ENCODE peak calls at places on chromosomes 5 and 9, in ten cellular contexts. One of them, this sample, is unnamed.
A peak's percentile ranks its signal among the peaks of the same experiment; 100 is the strongest.

GRCh38 chr9:21677834-21678233 is 124.6 kb upstream of the MTAP start:
- DNase-seq in GF-D8: no peak
- DNase-seq in posterior cingulate gyrus: no peak
- DNase-seq in left cardiac atrium: no peak
- DNase-seq in psoas muscle: no peak
- DNase-seq in kidney tubule cell: peak; percentile 80
- DNase-seq in HCEC 1CT: peak; percentile 96
- DNase-seq in colonic mucosa: no peak
- DNase-seq in dermis microvascular lymphatic vessel endothelial cell: peak; percentile 71
- DNase-seq in activated T-cell treated with anti-CD3 and anti-CD28 coated beads, Interleukin-2, amount 50 U/mL, for 72 hours: no peak
- DNase-seq in this sample: peak; percentile 17

GRCh38 chr5:96431376-96432244 is 1.4 kb downstream of the PCSK1 start:
- DNase-seq in GF-D8: no peak
- DNase-seq in dermis microvascular lymphatic vessel endothelial cell: no peak
- DNase-seq in left cardiac atrium: peak; percentile 65
- DNase-seq in posterior cingulate gyrus: peak; percentile 91
- DNase-seq in psoas muscle: peak; percentile 34
- DNase-seq in kidney tubule cell: no peak
- DNase-seq in activated T-cell treated with anti-CD3 and anti-CD28 coated beads, Interleukin-2, amount 50 U/mL, for 72 hours: peak; percentile 7
- DNase-seq in HCEC 1CT: peak; percentile 18
- DNase-seq in colonic mucosa: no peak
- DNase-seq in this sample: peak; percentile 64

GRCh38 chr5:178196413-178196812 is 7.9 kb upstream of the HNRNPAB start:
- DNase-seq in kidney tubule cell: no peak
- DNase-seq in psoas muscle: no peak
- DNase-seq in dermis microvascular lymphatic vessel endothelial cell: no peak
- DNase-seq in posterior cingulate gyrus: no peak
- DNase-seq in GF-D8: no peak
- DNase-seq in colonic mucosa: no peak
- DNase-seq in activated T-cell treated with anti-CD3 and anti-CD28 coated beads, Interleukin-2, amount 50 U/mL, for 72 hours: no peak
- DNase-seq in HCEC 1CT: no peak
- DNase-seq in left cardiac atrium: no peak
- DNase-seq in this sample: no peak

GRCh38 chr5:137487600-137487999 is 11.5 kb downstream of the SPOCK1 start:
- DNase-seq in activated T-cell treated with anti-CD3 and anti-CD28 coated beads, Interleukin-2, amount 50 U/mL, for 72 hours: no peak
- DNase-seq in GF-D8: no peak
- DNase-seq in left cardiac atrium: peak; percentile 40
- DNase-seq in posterior cingulate gyrus: no peak
- DNase-seq in psoas muscle: peak; percentile 54
- DNase-seq in colonic mucosa: no peak
- DNase-seq in kidney tubule cell: peak; percentile 78
- DNase-seq in dermis microvascular lymphatic vessel endothelial cell: peak; percentile 82
- DNase-seq in HCEC 1CT: no peak
- DNase-seq in this sample: no peak

GRCh38 chr5:15538516-15538915 is 38.5 kb downstream of the FBXL7 start:
- DNase-seq in kidney tubule cell: no peak
- DNase-seq in dermis microvascular lymphatic vessel endothelial cell: no peak
- DNase-seq in activated T-cell treated with anti-CD3 and anti-CD28 coated beads, Interleukin-2, amount 50 U/mL, for 72 hours: no peak
- DNase-seq in colonic mucosa: no peak
- DNase-seq in psoas muscle: no peak
- DNase-seq in posterior cingulate gyrus: no peak
- DNase-seq in HCEC 1CT: no peak
- DNase-seq in GF-D8: no peak
- DNase-seq in left cardiac atrium: no peak
- DNase-seq in this sample: no peak

GRCh38 chr9:33438926-33439511 is 8.4 kb downstream of the AQP3 start:
- DNase-seq in posterior cingulate gyrus: no peak
- DNase-seq in left cardiac atrium: no peak
- DNase-seq in colonic mucosa: no peak
- DNase-seq in HCEC 1CT: no peak
- DNase-seq in dermis microvascular lymphatic vessel endothelial cell: no peak
- DNase-seq in activated T-cell treated with anti-CD3 and anti-CD28 coated beads, Interleukin-2, amount 50 U/mL, for 72 hours: no peak
- DNase-seq in kidney tubule cell: no peak
- DNase-seq in GF-D8: no peak
- DNase-seq in psoas muscle: no peak
- DNase-seq in this sample: no peak

GRCh38 chr5:132056610-132057497 is 3.6 kb upstream of the IL3 start:
- DNase-seq in left cardiac atrium: no peak
- DNase-seq in dermis microvascular lymphatic vessel endothelial cell: no peak
- DNase-seq in HCEC 1CT: no peak
- DNase-seq in GF-D8: no peak
- DNase-seq in psoas muscle: no peak
- DNase-seq in activated T-cell treated with anti-CD3 and anti-CD28 coated beads, Interleukin-2, amount 50 U/mL, for 72 hours: no peak
- DNase-seq in posterior cingulate gyrus: peak; percentile 59
- DNase-seq in kidney tubule cell: no peak
- DNase-seq in colonic mucosa: no peak
- DNase-seq in this sample: no peak

GRCh38 chr5:139140631-139141071 is 57.5 kb downstream of the SIL1 start:
- DNase-seq in HCEC 1CT: peak; percentile 26
- DNase-seq in dermis microvascular lymphatic vessel endothelial cell: no peak
- DNase-seq in GF-D8: no peak
- DNase-seq in activated T-cell treated with anti-CD3 and anti-CD28 coated beads, Interleukin-2, amount 50 U/mL, for 72 hours: no peak
- DNase-seq in kidney tubule cell: no peak
- DNase-seq in left cardiac atrium: no peak
- DNase-seq in colonic mucosa: no peak
- DNase-seq in psoas muscle: no peak
- DNase-seq in posterior cingulate gyrus: peak; percentile 85
- DNase-seq in this sample: no peak

GRCh38 chr9:105373723-105374122 is 74.1 kb upstream of the FSD1L start:
- DNase-seq in left cardiac atrium: no peak
- DNase-seq in kidney tubule cell: no peak
- DNase-seq in GF-D8: no peak
- DNase-seq in dermis microvascular lymphatic vessel endothelial cell: no peak
- DNase-seq in psoas muscle: no peak
- DNase-seq in colonic mucosa: no peak
- DNase-seq in HCEC 1CT: no peak
- DNase-seq in activated T-cell treated with anti-CD3 and anti-CD28 coated beads, Interleukin-2, amount 50 U/mL, for 72 hours: no peak
- DNase-seq in posterior cingulate gyrus: no peak
- DNase-seq in this sample: no peak

GRCh38 chr9:72948906-72949582 is 3.8 kb downstream of the ALDH1A1 start:
- DNase-seq in HCEC 1CT: no peak
- DNase-seq in left cardiac atrium: no peak
- DNase-seq in kidney tubule cell: peak; percentile 11
- DNase-seq in colonic mucosa: no peak
- DNase-seq in GF-D8: no peak
- DNase-seq in posterior cingulate gyrus: no peak
- DNase-seq in psoas muscle: no peak
- DNase-seq in activated T-cell treated with anti-CD3 and anti-CD28 coated beads, Interleukin-2, amount 50 U/mL, for 72 hours: no peak
- DNase-seq in dermis microvascular lymphatic vessel endothelial cell: peak; percentile 34
- DNase-seq in this sample: no peak

GRCh38 chr5:151093476-151093889 is 12.6 kb upstream of the TNIP1 start:
- DNase-seq in activated T-cell treated with anti-CD3 and anti-CD28 coated beads, Interleukin-2, amount 50 U/mL, for 72 hours: no peak
- DNase-seq in left cardiac atrium: no peak
- DNase-seq in kidney tubule cell: peak; percentile 93
- DNase-seq in psoas muscle: no peak
- DNase-seq in dermis microvascular lymphatic vessel endothelial cell: no peak
- DNase-seq in posterior cingulate gyrus: no peak
- DNase-seq in GF-D8: peak; percentile 60
- DNase-seq in colonic mucosa: no peak
- DNase-seq in HCEC 1CT: peak; percentile 98
- DNase-seq in this sample: peak; percentile 83

GRCh38 chr9:133371261-133371711 is 4.6 kb downstream of the SURF4 start:
- DNase-seq in left cardiac atrium: no peak
- DNase-seq in posterior cingulate gyrus: no peak
- DNase-seq in colonic mucosa: no peak
- DNase-seq in HCEC 1CT: no peak
- DNase-seq in activated T-cell treated with anti-CD3 and anti-CD28 coated beads, Interleukin-2, amount 50 U/mL, for 72 hours: peak; percentile 84
- DNase-seq in psoas muscle: no peak
- DNase-seq in kidney tubule cell: peak; percentile 19
- DNase-seq in GF-D8: no peak
- DNase-seq in dermis microvascular lymphatic vessel endothelial cell: no peak
- DNase-seq in this sample: no peak

GRCh38 chr5:124790895-124791732 is 44.7 kb upstream of the ZNF608 start:
- DNase-seq in activated T-cell treated with anti-CD3 and anti-CD28 coated beads, Interleukin-2, amount 50 U/mL, for 72 hours: no peak
- DNase-seq in colonic mucosa: peak; percentile 70
- DNase-seq in kidney tubule cell: peak; percentile 64
- DNase-seq in psoas muscle: no peak
- DNase-seq in HCEC 1CT: peak; percentile 44
- DNase-seq in posterior cingulate gyrus: no peak
- DNase-seq in GF-D8: no peak
- DNase-seq in dermis microvascular lymphatic vessel endothelial cell: no peak
- DNase-seq in left cardiac atrium: no peak
- DNase-seq in this sample: peak; percentile 45

GRCh38 chr9:133738039-133738805 is at the start of gene SARDH:
- DNase-seq in activated T-cell treated with anti-CD3 and anti-CD28 coated beads, Interleukin-2, amount 50 U/mL, for 72 hours: peak; percentile 40
- DNase-seq in GF-D8: peak; percentile 10
- DNase-seq in dermis microvascular lymphatic vessel endothelial cell: peak; percentile 23
- DNase-seq in HCEC 1CT: no peak
- DNase-seq in kidney tubule cell: peak; percentile 41
- DNase-seq in left cardiac atrium: peak; percentile 69
- DNase-seq in colonic mucosa: peak; percentile 45
- DNase-seq in psoas muscle: peak; percentile 51
- DNase-seq in posterior cingulate gyrus: no peak
- DNase-seq in this sample: peak; percentile 54

GRCh38 chr9:78213696-78214095 is 22.2 kb upstream of the CEP78 start:
- DNase-seq in kidney tubule cell: peak; percentile 73
- DNase-seq in psoas muscle: no peak
- DNase-seq in activated T-cell treated with anti-CD3 and anti-CD28 coated beads, Interleukin-2, amount 50 U/mL, for 72 hours: no peak
- DNase-seq in left cardiac atrium: no peak
- DNase-seq in colonic mucosa: no peak
- DNase-seq in GF-D8: no peak
- DNase-seq in posterior cingulate gyrus: no peak
- DNase-seq in HCEC 1CT: peak; percentile 17
- DNase-seq in dermis microvascular lymphatic vessel endothelial cell: peak; percentile 50
- DNase-seq in this sample: peak; percentile 49

GRCh38 chr9:21789541-21790037 is 12.8 kb upstream of the MTAP start:
- DNase-seq in colonic mucosa: peak; percentile 60
- DNase-seq in dermis microvascular lymphatic vessel endothelial cell: peak; percentile 91
- DNase-seq in psoas muscle: no peak
- DNase-seq in left cardiac atrium: peak; percentile 32
- DNase-seq in posterior cingulate gyrus: peak; percentile 33
- DNase-seq in kidney tubule cell: peak; percentile 89
- DNase-seq in activated T-cell treated with anti-CD3 and anti-CD28 coated beads, Interleukin-2, amount 50 U/mL, for 72 hours: peak; percentile 48
- DNase-seq in HCEC 1CT: peak; percentile 86
- DNase-seq in GF-D8: peak; percentile 66
- DNase-seq in this sample: peak; percentile 88

GRCh38 chr9:33222031-33222430 is 17.9 kb upstream of the SPINK4 start:
- DNase-seq in psoas muscle: no peak
- DNase-seq in dermis microvascular lymphatic vessel endothelial cell: no peak
- DNase-seq in activated T-cell treated with anti-CD3 and anti-CD28 coated beads, Interleukin-2, amount 50 U/mL, for 72 hours: no peak
- DNase-seq in HCEC 1CT: no peak
- DNase-seq in kidney tubule cell: peak; percentile 53
- DNase-seq in GF-D8: no peak
- DNase-seq in colonic mucosa: no peak
- DNase-seq in posterior cingulate gyrus: no peak
- DNase-seq in left cardiac atrium: no peak
- DNase-seq in this sample: no peak

GRCh38 chr5:164532226-164532937 is 1027.0 kb downstream of the MAT2B start:
- DNase-seq in activated T-cell treated with anti-CD3 and anti-CD28 coated beads, Interleukin-2, amount 50 U/mL, for 72 hours: no peak
- DNase-seq in HCEC 1CT: no peak
- DNase-seq in left cardiac atrium: no peak
- DNase-seq in dermis microvascular lymphatic vessel endothelial cell: no peak
- DNase-seq in GF-D8: no peak
- DNase-seq in posterior cingulate gyrus: no peak
- DNase-seq in kidney tubule cell: no peak
- DNase-seq in colonic mucosa: no peak
- DNase-seq in psoas muscle: no peak
- DNase-seq in this sample: no peak

GRCh38 chr9:133342570-133342969 is 5.4 kb downstream of the MED22 start:
- DNase-seq in left cardiac atrium: no peak
- DNase-seq in activated T-cell treated with anti-CD3 and anti-CD28 coated beads, Interleukin-2, amount 50 U/mL, for 72 hours: no peak
- DNase-seq in posterior cingulate gyrus: no peak
- DNase-seq in GF-D8: no peak
- DNase-seq in HCEC 1CT: no peak
- DNase-seq in psoas muscle: no peak
- DNase-seq in dermis microvascular lymphatic vessel endothelial cell: no peak
- DNase-seq in colonic mucosa: no peak
- DNase-seq in kidney tubule cell: no peak
- DNase-seq in this sample: no peak

GRCh38 chr9:109311281-109311680 is 9.6 kb downstream of the EPB41L4B start:
- DNase-seq in left cardiac atrium: no peak
- DNase-seq in psoas muscle: no peak
- DNase-seq in colonic mucosa: no peak
- DNase-seq in GF-D8: no peak
- DNase-seq in HCEC 1CT: no peak
- DNase-seq in posterior cingulate gyrus: no peak
- DNase-seq in kidney tubule cell: peak; percentile 53
- DNase-seq in activated T-cell treated with anti-CD3 and anti-CD28 coated beads, Interleukin-2, amount 50 U/mL, for 72 hours: no peak
- DNase-seq in dermis microvascular lymphatic vessel endothelial cell: no peak
- DNase-seq in this sample: no peak

GRCh38 chr9:764986-765385 is 76.5 kb upstream of the DMRT1 start:
- DNase-seq in dermis microvascular lymphatic vessel endothelial cell: no peak
- DNase-seq in GF-D8: no peak
- DNase-seq in posterior cingulate gyrus: no peak
- DNase-seq in kidney tubule cell: no peak
- DNase-seq in HCEC 1CT: no peak
- DNase-seq in activated T-cell treated with anti-CD3 and anti-CD28 coated beads, Interleukin-2, amount 50 U/mL, for 72 hours: no peak
- DNase-seq in colonic mucosa: no peak
- DNase-seq in psoas muscle: no peak
- DNase-seq in left cardiac atrium: no peak
- DNase-seq in this sample: no peak

GRCh38 chr9:5563886-5564285 is 53.6 kb downstream of the PDCD1LG2 start:
- DNase-seq in left cardiac atrium: no peak
- DNase-seq in posterior cingulate gyrus: no peak
- DNase-seq in colonic mucosa: no peak
- DNase-seq in activated T-cell treated with anti-CD3 and anti-CD28 coated beads, Interleukin-2, amount 50 U/mL, for 72 hours: no peak
- DNase-seq in dermis microvascular lymphatic vessel endothelial cell: no peak
- DNase-seq in kidney tubule cell: peak; percentile 76
- DNase-seq in GF-D8: no peak
- DNase-seq in HCEC 1CT: peak; percentile 74
- DNase-seq in psoas muscle: no peak
- DNase-seq in this sample: no peak

GRCh38 chr5:130206686-130207085 is 302.4 kb downstream of the CHSY3 start:
- DNase-seq in HCEC 1CT: no peak
- DNase-seq in GF-D8: no peak
- DNase-seq in activated T-cell treated with anti-CD3 and anti-CD28 coated beads, Interleukin-2, amount 50 U/mL, for 72 hours: no peak
- DNase-seq in psoas muscle: no peak
- DNase-seq in left cardiac atrium: no peak
- DNase-seq in posterior cingulate gyrus: no peak
- DNase-seq in dermis microvascular lymphatic vessel endothelial cell: no peak
- DNase-seq in colonic mucosa: no peak
- DNase-seq in kidney tubule cell: no peak
- DNase-seq in this sample: no peak

This sample was measured in SW480.